ENCODE peak calls at places on chromosomes 2 and 18, in four cellular contexts. I is aorta, G is GM12878, M is RWPE1. K is an unnamed sample.

GRCh38 chr2:226641008-226641407 is 158.6 kb downstream of the IRS1 start:
- DNase-seq in I (no peak), G (no peak), M (no peak), K (no peak)

GRCh38 chr18:23135679-23136325 is 517 bp downstream of the CABLES1 start:
- DNase-seq in I (peak), G (no peak), M (peak), K (no peak)

GRCh38 chr2:98300475-98300874 is 45.8 kb upstream of the CNGA3 start:
- DNase-seq in I (no peak), G (no peak), M (no peak), K (no peak)

GRCh38 chr2:46852124-46852523 is 63.5 kb downstream of the MCFD2 start:
- DNase-seq in I (no peak), G (no peak), M (no peak), K (no peak)

GRCh38 chr2:73257425-73258125 is 23.5 kb downstream of the CCT7 start:
- DNase-seq in I (no peak), G (no peak), M (no peak), K (no peak)

GRCh38 chr2:208369091-208369490 is 37.5 kb upstream of the PTH2R start:
- DNase-seq in I (no peak), G (no peak), M (peak), K (peak)

GRCh38 chr2:9753276-9753600 is 90.0 kb upstream of the TAF1B start:
- DNase-seq in I (no peak), G (peak), M (peak), K (peak)

GRCh38 chr18:78659748-78660147 is 319.9 kb upstream of the SALL3 start:
- DNase-seq in I (no peak), G (no peak), M (no peak), K (no peak)

GRCh38 chr2:15117409-15118030 is 443.6 kb downstream of the NBAS start:
- DNase-seq in I (no peak), G (no peak), M (no peak), K (no peak)

GRCh38 chr2:240146141-240146561 is 5.7 kb upstream of the OTOS start:
- DNase-seq in I (no peak), G (no peak), M (no peak), K (no peak)

GRCh38 chr2:232418466-232419244 is 12.0 kb downstream of the ALPG start:
- DNase-seq in I (no peak), G (no peak), M (no peak), K (peak)

GRCh38 chr18:59155140-59155539 is 15.5 kb downstream of the SEC11C start:
- DNase-seq in I (no peak), G (no peak), M (no peak), K (peak)

GRCh38 chr2:142286618-142287017 is 155.8 kb upstream of the LRP1B start:
- DNase-seq in I (no peak), G (no peak), M (peak), K (peak)

GRCh38 chr2:17539993-17540812 is at the start of gene VSNL1:
- DNase-seq in I (peak), G (no peak), M (peak), K (peak)

GRCh38 chr2:17303496-17303895 is 214.7 kb downstream of the RAD51AP2 start:
- DNase-seq in I (no peak), G (no peak), M (no peak), K (peak)

GRCh38 chr2:152222975-152223638 is 47.5 kb upstream of the STAM2 start:
- DNase-seq in I (no peak), G (no peak), M (no peak), K (peak)

GRCh38 chr2:160389875-160390274 is 103.7 kb downstream of the RBMS1 start:
- DNase-seq in I (no peak), G (no peak), M (peak), K (peak)

GRCh38 chr2:1482253-1482675 is 69.0 kb downstream of the TPO start:
- DNase-seq in I (no peak), G (no peak), M (no peak), K (no peak)

GRCh38 chr2:70300771-70301343 is 1.0 kb downstream of the FAM136A start:
- DNase-seq in I (no peak), G (no peak), M (no peak), K (no peak)

GRCh38 chr2:120161190-120161589 is 62.0 kb downstream of the TMEM185B start:
- DNase-seq in I (no peak), G (no peak), M (no peak), K (no peak)

GRCh38 chr2:236824836-236825235 is 255.2 kb downstream of the ACKR3 start:
- DNase-seq in I (no peak), G (no peak), M (no peak), K (no peak)

GRCh38 chr2:203195331-203195730 is 43.5 kb upstream of the CYP20A1 start:
- DNase-seq in I (no peak), G (no peak), M (no peak), K (no peak)

GRCh38 chr18:22106536-22107292 is 62.7 kb upstream of the GATA6 start:
- DNase-seq in I (no peak), G (no peak), M (peak), K (peak)

GRCh38 chr2:38620282-38620977 is 17.7 kb upstream of the HNRNPLL start:
- DNase-seq in I (no peak), G (no peak), M (no peak), K (no peak)

GRCh38 chr2:69588945-69589344 is 54.6 kb downstream of the AAK1 start:
- DNase-seq in I (no peak), G (no peak), M (no peak), K (no peak)

GRCh38 chr2:133886735-133887675 is 318.7 kb upstream of the NCKAP5 start:
- DNase-seq in I (peak), G (peak), M (peak), K (peak)